ENCODE peak calls at places on chromosomes 5 and 9, in ten cellular contexts. N is G401; J is mucosa of descending colon; R is activated T-cell treated with anti-CD3 and anti-CD28 coated beads, Interleukin-2, amount 50 U/mL, for 4 hours; D is HTR-8/SVneo; L is stimulated activated CD8-positive, alpha-beta memory T cell treated with anti-CD3 and anti-CD28 coated beads, Interleukin-7, amount 100 ng/mL, for 24 hours; H is EL; I is substantia nigra; Q is right atrium auricular region; M is left colon. E is an unnamed sample.

GRCh38 chr9:5951686-5952211 is 61.1 kb downstream of the MLANA start:
- DNase-seq in L (no peak), I (no peak), N (no peak), Q (no peak), J (no peak), H (peak), D (no peak), M (no peak), R (no peak), E (no peak)

GRCh38 chr9:112332674-112332976 is 794 bp downstream of the PTBP3 start:
- DNase-seq in Q (no peak), N (no peak), L (no peak), H (no peak), D (no peak), M (no peak), J (no peak), R (no peak), I (no peak), E (no peak)

GRCh38 chr5:103434057-103434456 is 128.5 kb downstream of the NUDT12 start:
- DNase-seq in M (no peak), D (no peak), N (no peak), H (no peak), R (no peak), I (no peak), L (no peak), J (no peak), Q (no peak), E (no peak)

GRCh38 chr5:65577141-65577540 is 14.0 kb downstream of the PPWD1 start:
- DNase-seq in L (no peak), I (no peak), M (no peak), D (no peak), H (no peak), Q (no peak), N (no peak), J (no peak), R (no peak), E (no peak)

GRCh38 chr5:33795532-33795931 is 96.3 kb downstream of the ADAMTS12 start:
- DNase-seq in R (no peak), L (no peak), I (no peak), Q (no peak), D (no peak), H (peak), N (no peak), M (no peak), J (no peak), E (no peak)

GRCh38 chr9:9003184-9003583 is 1203.6 kb upstream of the DMAC1 start:
- DNase-seq in H (no peak), R (no peak), L (no peak), I (peak), J (no peak), Q (no peak), D (no peak), N (peak), M (no peak), E (no peak)

GRCh38 chr9:131410051-131410491 is 16.2 kb downstream of the PRRC2B start:
- DNase-seq in N (no peak), Q (no peak), J (no peak), M (no peak), I (no peak), R (no peak), D (no peak), H (peak), L (no peak), E (peak)

GRCh38 chr9:122008559-122008958 is 84.5 kb downstream of the TTLL11 start:
- DNase-seq in J (no peak), R (no peak), N (peak), M (no peak), I (no peak), D (no peak), H (no peak), L (no peak), Q (peak), E (no peak)

GRCh38 chr9:70668751-70669150 is 254.3 kb upstream of the KLF9 start:
- DNase-seq in L (no peak), N (peak), H (no peak), I (no peak), M (no peak), J (no peak), Q (no peak), D (no peak), R (no peak), E (no peak)

GRCh38 chr5:67249590-67249895 is 52.9 kb upstream of the CD180 start:
- DNase-seq in J (no peak), Q (no peak), R (no peak), H (no peak), L (no peak), I (no peak), D (no peak), M (no peak), N (no peak), E (no peak)

GRCh38 chr9:93099551-93100264 is 3.7 kb downstream of the CARD19 start:
- DNase-seq in I (no peak), H (no peak), R (no peak), M (no peak), J (peak), N (peak), D (no peak), L (no peak), Q (no peak), E (no peak)

GRCh38 chr5:119353686-119354366 is 2.0 kb upstream of the TNFAIP8 start:
- DNase-seq in N (no peak), J (no peak), H (no peak), D (no peak), L (no peak), I (no peak), Q (no peak), M (no peak), R (no peak), E (no peak)

GRCh38 chr5:111453747-111454146 is 58.6 kb downstream of the STARD4 start:
- DNase-seq in H (peak), I (no peak), Q (no peak), M (no peak), J (no peak), N (no peak), D (peak), R (no peak), L (no peak), E (no peak)

GRCh38 chr9:71168418-71168817 is 47.0 kb upstream of the TRPM3 start:
- DNase-seq in N (no peak), Q (no peak), J (no peak), I (no peak), D (no peak), M (no peak), R (no peak), L (no peak), H (no peak), E (no peak)

GRCh38 chr9:131885144-131885609 is 145.3 kb upstream of the RAPGEF1 start:
- DNase-seq in D (no peak), M (no peak), N (no peak), H (no peak), R (no peak), Q (no peak), L (no peak), J (no peak), I (no peak), E (no peak)

GRCh38 chr9:137956039-137956438 is 78.5 kb downstream of the CACNA1B start:
- DNase-seq in M (no peak), R (no peak), N (no peak), Q (no peak), H (no peak), L (no peak), I (no peak), J (no peak), D (no peak), E (no peak)

GRCh38 chr9:37026936-37027581 is 7.0 kb downstream of the PAX5 start:
- DNase-seq in M (no peak), H (no peak), I (no peak), Q (no peak), D (no peak), N (no peak), R (no peak), L (no peak), J (no peak), E (no peak)

GRCh38 chr5:159392881-159393280 is 62.6 kb upstream of the IL12B start:
- DNase-seq in H (no peak), D (no peak), N (no peak), L (no peak), I (no peak), R (no peak), M (no peak), J (no peak), Q (no peak), E (no peak)

GRCh38 chr5:402615-403359 is 40.2 kb upstream of the EXOC3 start:
- DNase-seq in D (no peak), R (no peak), L (no peak), N (no peak), J (peak), I (no peak), H (no peak), Q (peak), M (no peak), E (no peak)

GRCh38 chr9:129451669-129452068 is 169.2 kb downstream of the C9orf50 start:
- DNase-seq in M (no peak), L (no peak), D (no peak), H (no peak), J (peak), Q (no peak), R (no peak), I (no peak), N (no peak), E (no peak)

GRCh38 chr9:133980864-133981588 is 11.1 kb downstream of the VAV2 start:
- DNase-seq in J (no peak), Q (no peak), M (no peak), N (no peak), D (no peak), I (no peak), H (no peak), L (no peak), R (no peak), E (no peak)

GRCh38 chr9:81822967-81823366 is 105.3 kb upstream of the SPATA31D4 start:
- DNase-seq in D (no peak), I (no peak), Q (no peak), L (no peak), R (no peak), H (no peak), M (no peak), N (no peak), J (no peak), E (no peak)

GRCh38 chr5:17000296-17000939 is 64.3 kb upstream of the MYO10 start:
- DNase-seq in H (peak), R (no peak), L (no peak), N (no peak), I (no peak), Q (no peak), J (no peak), D (peak), M (no peak), E (no peak)

GRCh38 chr9:129093602-129094386 is 12.9 kb downstream of the DOLPP1 start:
- DNase-seq in I (no peak), R (no peak), L (no peak), M (no peak), Q (no peak), N (no peak), D (no peak), H (no peak), J (no peak), E (no peak)

GRCh38 chr5:57097526-57097925 is 76.3 kb upstream of the GPBP1 start:
- DNase-seq in D (no peak), R (no peak), H (no peak), M (no peak), J (no peak), Q (no peak), I (no peak), L (no peak), N (no peak), E (no peak)

GRCh38 chr5:150291388-150292385 is 2.1 kb upstream of the CAMK2A start:
- DNase-seq in H (no peak), I (no peak), J (no peak), Q (no peak), N (no peak), D (no peak), L (no peak), R (no peak), M (no peak), E (no peak)

GRCh38 chr5:110751902-110752762 is 13.3 kb downstream of the SLC25A46 start:
- DNase-seq in I (no peak), Q (no peak), N (no peak), D (no peak), L (no peak), J (no peak), M (no peak), R (peak), H (no peak), E (no peak)

GRCh38 chr9:129002989-129003388 is 25.1 kb downstream of the SH3GLB2 start:
- DNase-seq in N (no peak), J (peak), M (no peak), R (no peak), I (no peak), D (no peak), L (no peak), H (no peak), Q (no peak), E (no peak)

GRCh38 chr9:79572032-79572890 is 496 bp downstream of the TLE4 start:
- DNase-seq in D (no peak), M (peak), R (peak), J (peak), I (peak), L (no peak), N (peak), H (peak), Q (no peak), E (peak)

E was measured in naive thymus-derived CD4-positive, alpha-beta T cell.